ENCODE peak calls at places on chromosomes 5 and 9, in six cellular contexts. M is upper lobe of right lung, T is WERI-Rb-1, P is globus pallidus, C is HCT116, Z is SW 1271. U is an unnamed sample.

GRCh38 chr5:5828619-5829018 is 406.1 kb downstream of the ICE1 start:
- DNase-seq in M (no peak), T (no peak), P (no peak), C (no peak), Z (no peak), U (no peak)

GRCh38 chr9:86128235-86128822 is 29.0 kb upstream of the GOLM1 start:
- DNase-seq in M (no peak), T (no peak), P (no peak), C (no peak), Z (no peak), U (no peak)

GRCh38 chr5:61357745-61358144 is 25.7 kb downstream of the ZSWIM6 start:
- DNase-seq in M (no peak), T (peak), P (no peak), C (peak), Z (no peak), U (no peak)

GRCh38 chr5:92641031-92641962 is 939.7 kb downstream of the NR2F1-AS1 start:
- DNase-seq in M (no peak), T (no peak), P (peak), C (peak), Z (peak), U (peak)

GRCh38 chr9:37676411-37676830 is 25.7 kb downstream of the FRMPD1 start:
- DNase-seq in M (no peak), T (peak), P (peak), C (no peak), Z (no peak), U (no peak)

GRCh38 chr5:69502375-69503143 is 10.0 kb downstream of the OCLN start:
- DNase-seq in M (no peak), T (no peak), P (no peak), C (no peak), Z (peak), U (no peak)

GRCh38 chr5:59596586-59597348 is 296.8 kb downstream of the PDE4D start:
- DNase-seq in M (no peak), T (no peak), P (no peak), C (no peak), Z (peak), U (no peak)

GRCh38 chr5:6758201-6758600 is 45.0 kb downstream of the TENT4A start:
- DNase-seq in M (peak), T (peak), P (no peak), C (no peak), Z (no peak), U (no peak)

GRCh38 chr9:71249729-71250317 is 128.4 kb upstream of the TRPM3 start:
- DNase-seq in M (no peak), T (peak), P (peak), C (peak), Z (peak), U (peak)

GRCh38 chr5:59840200-59840601 is 53.3 kb downstream of the PDE4D start:
- DNase-seq in M (no peak), T (peak), P (no peak), C (no peak), Z (no peak), U (no peak)

GRCh38 chr9:132341177-132341840 is 13.5 kb downstream of the SETX start:
- DNase-seq in M (no peak), T (no peak), P (peak), C (no peak), Z (no peak), U (no peak)

GRCh38 chr5:6829150-6829784 is 116.0 kb downstream of the TENT4A start:
- DNase-seq in M (no peak), T (no peak), P (no peak), C (no peak), Z (no peak), U (no peak)

GRCh38 chr9:23554691-23555090 is 271.3 kb downstream of the ELAVL2 start:
- DNase-seq in M (no peak), T (peak), P (no peak), C (no peak), Z (no peak), U (no peak)

GRCh38 chr5:92917044-92917443 is 664.0 kb downstream of the NR2F1-AS1 start:
- DNase-seq in M (no peak), T (no peak), P (no peak), C (no peak), Z (no peak), U (no peak)

GRCh38 chr5:40734986-40735385 is 20.8 kb downstream of the TTC33 start:
- DNase-seq in M (no peak), T (no peak), P (no peak), C (no peak), Z (peak), U (no peak)

GRCh38 chr5:163888366-163888765 is 382.9 kb downstream of the MAT2B start:
- DNase-seq in M (no peak), T (no peak), P (no peak), C (no peak), Z (no peak), U (no peak)

GRCh38 chr5:106397700-106398099 is 1273.0 kb downstream of the EFNA5 start:
- DNase-seq in M (no peak), T (no peak), P (no peak), C (peak), Z (peak), U (peak)

GRCh38 chr5:135005076-135005475 is 29.0 kb downstream of the PITX1 start:
- DNase-seq in M (peak), T (no peak), P (no peak), C (no peak), Z (no peak), U (no peak)